ENCODE peak calls at places on chromosomes 11 and 22, in five cellular contexts. N is activated T-cell treated with anti-CD3 and anti-CD28 coated beads for 24 hours; I is foreskin fibroblast; W is ecto neural progenitor cell; V is stimulated activated CD8-positive, alpha-beta memory T cell treated with anti-CD3 and anti-CD28 coated beads, Interleukin-7, amount 100 ng/mL, for 1 hour. E is an unnamed sample.

GRCh38 chr22:24758164-24758799 is 16.2 kb downstream of the PIWIL3 start:
- DNase-seq in V (peak; percentile 23), I (peak; percentile 24), W (no peak), N (peak; percentile 38), E (no peak)

GRCh38 chr22:31683181-31684105 is 21.4 kb upstream of the PISD start:
- DNase-seq in N (no peak), W (no peak), V (no peak), I (no peak), E (no peak)

GRCh38 chr11:2929511-2929879 is 275 bp upstream of the PHLDA2 start:
- DNase-seq in W (no peak), I (peak; percentile 85), V (no peak), N (no peak), E (peak; percentile 55)

GRCh38 chr11:122394326-122394725 is 261.2 kb upstream of the UBASH3B start:
- DNase-seq in V (no peak), N (no peak), I (no peak), W (no peak), E (no peak)

GRCh38 chr22:38649841-38650522 is 6.2 kb downstream of the FAM227A start:
- DNase-seq in N (no peak), V (no peak), W (no peak), I (no peak), E (no peak)

GRCh38 chr11:73931039-73931645 is 19.7 kb upstream of the DNAJB13 start:
- DNase-seq in I (peak; percentile 54), W (peak; percentile 57), N (no peak), V (no peak), E (no peak)

GRCh38 chr11:123194308-123195181 is 503 bp downstream of the CLMP start:
- DNase-seq in V (no peak), W (peak; percentile 80), I (peak; percentile 68), N (no peak), E (peak; percentile 67)

GRCh38 chr11:12044799-12045198 is 36.4 kb upstream of the DKK3 start:
- DNase-seq in V (no peak), N (no peak), W (no peak), I (no peak), E (no peak)

GRCh38 chr11:2555891-2556290 is 111.1 kb downstream of the KCNQ1 start:
- DNase-seq in V (no peak), I (no peak), N (no peak), W (no peak), E (no peak)

GRCh38 chr11:118618991-118619375 is 11.6 kb downstream of the PHLDB1 start:
- DNase-seq in W (no peak), V (no peak), I (peak; percentile 82), N (no peak), E (peak; percentile 90)

GRCh38 chr22:45867118-45867905 is 109.7 kb downstream of the WNT7B start:
- DNase-seq in W (peak; percentile 75), V (no peak), N (no peak), I (no peak), E (no peak)

GRCh38 chr11:23730307-23730998 is 766.4 kb upstream of the LUZP2 start:
- DNase-seq in W (no peak), V (no peak), I (no peak), N (no peak), E (no peak)

GRCh38 chr11:32109138-32109537 is 18.3 kb downstream of the RCN1 start:
- DNase-seq in W (no peak), N (no peak), I (no peak), V (no peak), E (no peak)

GRCh38 chr22:37610480-37611148 is 2.0 kb downstream of the GGA1 start:
- DNase-seq in V (no peak), I (no peak), W (no peak), N (no peak), E (no peak)